ENCODE peak calls at places on chromosomes 3 and 15, in ten cellular contexts. F is neuronal stem cell; P is AG04449; G is epithelial cell of esophagus; W is Right ventricle myocardium superior; D is activated CD8-positive, alpha-beta T cell treated with anti-CD3 and anti-CD28 coated beads, Interleukin-2, amount 10 ng/mL, durations not matched to agents 7 days and 5 days; Y is erythroblast; O is retina; N is substantia nigra; X is epithelial cell of prostate. Q is an unnamed sample.

GRCh38 chr3:47283596-47284364 is 1.0 kb downstream of the KLHL18 start:
- DNase-seq in F (no peak), P (no peak), G (no peak), W (peak; percentile 47), D (peak; percentile 43), Y (peak; percentile 61), O (peak; percentile 41), N (no peak), X (no peak), Q (no peak)

GRCh38 chr3:50759015-50759414 is 84.3 kb downstream of the DOCK3 start:
- DNase-seq in F (no peak), P (no peak), G (no peak), W (no peak), D (no peak), Y (no peak), O (no peak), N (no peak), X (no peak), Q (no peak)

GRCh38 chr15:79440355-79440908 is 8.3 kb downstream of the MINAR1 start:
- DNase-seq in F (no peak), P (no peak), G (no peak), W (no peak), D (no peak), Y (no peak), O (no peak), N (no peak), X (no peak), Q (no peak)

GRCh38 chr3:122357828-122358617 is 25.0 kb downstream of the MIX23 start:
- DNase-seq in F (no peak), P (no peak), G (peak; percentile 77), W (no peak), D (no peak), Y (no peak), O (no peak), N (no peak), X (no peak), Q (no peak)

GRCh38 chr3:141305436-141305835 is 62.9 kb upstream of the ZBTB38 start:
- DNase-seq in F (no peak), P (no peak), G (peak; percentile 45), W (no peak), D (no peak), Y (peak; percentile 10), O (no peak), N (no peak), X (no peak), Q (no peak)

GRCh38 chr3:71285086-71285485 is 298.4 kb downstream of the FOXP1 start:
- DNase-seq in F (no peak), P (peak; percentile 41), G (no peak), W (no peak), D (no peak), Y (no peak), O (no peak), N (no peak), X (no peak), Q (no peak)

GRCh38 chr3:57974796-57975388 is 33.3 kb upstream of the FLNB start:
- DNase-seq in F (no peak), P (peak; percentile 87), G (peak; percentile 83), W (no peak), D (no peak), Y (no peak), O (no peak), N (no peak), X (no peak), Q (no peak)

GRCh38 chr3:139906441-139906840 is 28.5 kb upstream of the CLSTN2 start:
- DNase-seq in F (no peak), P (no peak), G (peak; percentile 73), W (no peak), D (no peak), Y (no peak), O (no peak), N (no peak), X (peak; percentile 43), Q (peak; percentile 80)

GRCh38 chr15:68114356-68114755 is 60.2 kb downstream of the PIAS1 start:
- DNase-seq in F (no peak), P (no peak), G (no peak), W (no peak), D (no peak), Y (peak; percentile 59), O (no peak), N (no peak), X (no peak), Q (no peak)

GRCh38 chr3:15382405-15382923 is 44.9 kb downstream of the METTL6 start:
- DNase-seq in F (no peak), P (no peak), G (no peak), W (no peak), D (no peak), Y (no peak), O (no peak), N (no peak), X (no peak), Q (no peak)

GRCh38 chr15:38666865-38667264 is 102.3 kb upstream of the RASGRP1 start:
- DNase-seq in F (no peak), P (no peak), G (no peak), W (no peak), D (no peak), Y (no peak), O (no peak), N (no peak), X (no peak), Q (no peak)

GRCh38 chr3:40432793-40433192 is 24.3 kb upstream of the RPL14 start:
- DNase-seq in F (no peak), P (no peak), G (peak; percentile 50), W (no peak), D (no peak), Y (peak; percentile 12), O (no peak), N (no peak), X (no peak), Q (no peak)

GRCh38 chr3:1082024-1082633 is 10.7 kb upstream of the CNTN6 start:
- DNase-seq in F (peak; percentile 44), P (no peak), G (peak; percentile 29), W (no peak), D (no peak), Y (peak; percentile 6), O (peak; percentile 59), N (no peak), X (no peak), Q (peak; percentile 42)

GRCh38 chr15:91589360-91589759 is 264.1 kb upstream of the SLCO3A1 start:
- DNase-seq in F (no peak), P (no peak), G (no peak), W (no peak), D (peak; percentile 25), Y (no peak), O (no peak), N (no peak), X (no peak), Q (no peak)

GRCh38 chr3:11632564-11632963 is 11.2 kb downstream of the VGLL4 start:
- DNase-seq in F (no peak), P (no peak), G (no peak), W (no peak), D (no peak), Y (no peak), O (no peak), N (no peak), X (no peak), Q (no peak)

GRCh38 chr3:150124142-150124541 is 153.4 kb upstream of the PFN2 start:
- DNase-seq in F (no peak), P (no peak), G (no peak), W (no peak), D (no peak), Y (no peak), O (no peak), N (no peak), X (no peak), Q (no peak)

GRCh38 chr3:13266005-13266404 is 154.1 kb downstream of the NUP210 start:
- DNase-seq in F (no peak), P (no peak), G (no peak), W (no peak), D (no peak), Y (no peak), O (no peak), N (no peak), X (no peak), Q (no peak)